ENCODE peak calls at places on chromosomes 16 and 17, in five cellular contexts. P, U, G, V and M are unnamed samples.

GRCh38 chr16:19601083-19601976 is 45.8 kb downstream of the VPS35L start:
- DNase-seq in P (peak; percentile 44), U (peak; percentile 24), G (no peak), V (peak; percentile 11), M (no peak)

GRCh38 chr16:53080345-53081031 is 25.7 kb downstream of the CHD9 start:
- DNase-seq in P (no peak), U (no peak), G (no peak), V (no peak), M (no peak)

GRCh38 chr17:39617100-39617445 is 9.4 kb upstream of the NEUROD2 start:
- DNase-seq in P (no peak), U (no peak), G (no peak), V (no peak), M (no peak)

GRCh38 chr17:75504347-75505151 is 10.8 kb downstream of the CASKIN2 start:
- DNase-seq in P (peak; percentile 87), U (no peak), G (no peak), V (peak; percentile 4), M (no peak)

GRCh38 chr17:79969906-79970305 is 65.8 kb downstream of the TBC1D16 start:
- DNase-seq in P (no peak), U (no peak), G (no peak), V (no peak), M (no peak)

GRCh38 chr17:32486091-32486700 is 597 bp upstream of the CDK5R1 start:
- DNase-seq in P (peak; percentile 94), U (peak; percentile 63), G (peak; percentile 93), V (peak; percentile 94), M (no peak)

GRCh38 chr17:76997981-76998531 is 129.9 kb downstream of the MGAT5B start:
- DNase-seq in P (peak; percentile 75), U (no peak), G (peak; percentile 26), V (no peak), M (no peak)

GRCh38 chr17:54948380-54948779 is 20.1 kb downstream of the COX11 start:
- DNase-seq in P (no peak), U (no peak), G (no peak), V (no peak), M (no peak)

GRCh38 chr16:617855-618254 is 12.9 kb upstream of the WFIKKN1 start:
- DNase-seq in P (no peak), U (no peak), G (no peak), V (no peak), M (no peak)

GRCh38 chr17:45146616-45147101 is 1.6 kb upstream of the HEXIM1 start:
- DNase-seq in P (no peak), U (no peak), G (no peak), V (no peak), M (no peak)

GRCh38 chr16:84818133-84818532 is 1.7 kb upstream of the CRISPLD2 start:
- DNase-seq in P (no peak), U (no peak), G (no peak), V (no peak), M (no peak)

GRCh38 chr17:41733348-41734138 is 900 bp downstream of the HAP1 start:
- DNase-seq in P (no peak), U (no peak), G (no peak), V (no peak), M (no peak)

GRCh38 chr16:20844054-20844453 is 37.7 kb downstream of the REXO5 start:
- DNase-seq in P (no peak), U (no peak), G (no peak), V (no peak), M (no peak)

GRCh38 chr16:48054881-48055601 is 100.8 kb downstream of the ABCC12 start:
- DNase-seq in P (peak; percentile 66), U (no peak), G (peak; percentile 92), V (peak; percentile 48), M (no peak)

GRCh38 chr17:80103061-80103481 is 1.7 kb downstream of the GAA start:
- DNase-seq in P (no peak), U (no peak), G (peak; percentile 51), V (no peak), M (no peak)

GRCh38 chr17:82424001-82424862 is 5.8 kb upstream of the OGFOD3 start:
- DNase-seq in P (peak; percentile 71), U (no peak), G (no peak), V (peak; percentile 23), M (no peak)

GRCh38 chr17:39772415-39772814 is 34.7 kb downstream of the GRB7 start:
- DNase-seq in P (no peak), U (no peak), G (no peak), V (no peak), M (no peak)

GRCh38 chr17:77476498-77476897 is 335.7 kb downstream of the SEC14L1 start:
- DNase-seq in P (no peak), U (no peak), G (no peak), V (no peak), M (no peak)

GRCh38 chr17:80393491-80393890 is 21.5 kb upstream of the ENDOV start:
- DNase-seq in P (no peak), U (no peak), G (no peak), V (no peak), M (no peak)

GRCh38 chr17:49746791-49747490 is 17.0 kb downstream of the FAM117A start:
- DNase-seq in P (peak; percentile 51), U (no peak), G (no peak), V (no peak), M (no peak)

GRCh38 chr17:65287040-65287439 is 149.9 kb downstream of the RGS9 start:
- DNase-seq in P (no peak), U (no peak), G (no peak), V (no peak), M (no peak)

GRCh38 chr17:36943250-36944220 is 5.2 kb upstream of the AATF start:
- DNase-seq in P (peak; percentile 34), U (no peak), G (no peak), V (peak; percentile 21), M (peak; percentile 72)

GRCh38 chr17:17685775-17686291 is 4.6 kb downstream of the RAI1 start:
- DNase-seq in P (no peak), U (no peak), G (no peak), V (no peak), M (no peak)

GRCh38 chr16:11354407-11354732 is 9.1 kb downstream of the RMI2 start:
- DNase-seq in P (peak; percentile 44), U (no peak), G (no peak), V (no peak), M (no peak)

GRCh38 chr16:29738514-29738913 is 7.3 kb downstream of the C16orf54 start:
- DNase-seq in P (peak; percentile 69), U (no peak), G (no peak), V (no peak), M (no peak)

GRCh38 chr17:63475491-63476412 is 1.1 kb upstream of the ACE start:
- DNase-seq in P (no peak), U (no peak), G (no peak), V (no peak), M (no peak)